ENCODE peak calls at places on chromosome 13, in five cellular contexts. One of them, this sample, is unnamed.

GRCh38 chr13:48580185-48580803 is 47.4 kb upstream of the RCBTB2 start:
- DNase-seq in bronchial epithelial cell: peak
- DNase-seq in activated effector memory CD4-positive, alpha-beta T cell treated with anti-CD3 and anti-CD28 coated beads, Interleukin-2, amount 50 U/mL, for 16 hours: peak
- DNase-seq in AML-193: peak
- DNase-seq in astrocyte: no peak
- DNase-seq in this sample: peak

GRCh38 chr13:75934889-75935288 is 298.8 kb downstream of the LMO7 start:
- DNase-seq in bronchial epithelial cell: peak
- DNase-seq in AML-193: no peak
- DNase-seq in activated effector memory CD4-positive, alpha-beta T cell treated with anti-CD3 and anti-CD28 coated beads, Interleukin-2, amount 50 U/mL, for 16 hours: no peak
- DNase-seq in astrocyte: peak
- DNase-seq in this sample: peak

GRCh38 chr13:34421849-34422475 is 520.1 kb upstream of the NBEA start:
- DNase-seq in AML-193: no peak
- DNase-seq in astrocyte: no peak
- DNase-seq in bronchial epithelial cell: peak
- DNase-seq in activated effector memory CD4-positive, alpha-beta T cell treated with anti-CD3 and anti-CD28 coated beads, Interleukin-2, amount 50 U/mL, for 16 hours: no peak
- DNase-seq in this sample: no peak

GRCh38 chr13:32527151-32527550 is 11.4 kb downstream of the N4BP2L2 start:
- DNase-seq in activated effector memory CD4-positive, alpha-beta T cell treated with anti-CD3 and anti-CD28 coated beads, Interleukin-2, amount 50 U/mL, for 16 hours: no peak
- DNase-seq in bronchial epithelial cell: no peak
- DNase-seq in astrocyte: no peak
- DNase-seq in AML-193: no peak
- DNase-seq in this sample: no peak

GRCh38 chr13:21238267-21238666 is 61.8 kb downstream of the MRPL57 start:
- DNase-seq in astrocyte: no peak
- DNase-seq in bronchial epithelial cell: no peak
- DNase-seq in activated effector memory CD4-positive, alpha-beta T cell treated with anti-CD3 and anti-CD28 coated beads, Interleukin-2, amount 50 U/mL, for 16 hours: no peak
- DNase-seq in AML-193: no peak
- DNase-seq in this sample: no peak

GRCh38 chr13:31773538-31773937 is 34.2 kb downstream of the RXFP2 start:
- DNase-seq in bronchial epithelial cell: peak
- DNase-seq in astrocyte: peak
- DNase-seq in activated effector memory CD4-positive, alpha-beta T cell treated with anti-CD3 and anti-CD28 coated beads, Interleukin-2, amount 50 U/mL, for 16 hours: no peak
- DNase-seq in AML-193: no peak
- DNase-seq in this sample: peak

GRCh38 chr13:37070956-37071355 is 11.5 kb upstream of the SUPT20H start:
- DNase-seq in activated effector memory CD4-positive, alpha-beta T cell treated with anti-CD3 and anti-CD28 coated beads, Interleukin-2, amount 50 U/mL, for 16 hours: no peak
- DNase-seq in astrocyte: peak
- DNase-seq in bronchial epithelial cell: no peak
- DNase-seq in AML-193: no peak
- DNase-seq in this sample: no peak

GRCh38 chr13:29799041-29799440 is 51.4 kb downstream of the UBL3 start:
- DNase-seq in AML-193: no peak
- DNase-seq in astrocyte: no peak
- DNase-seq in activated effector memory CD4-positive, alpha-beta T cell treated with anti-CD3 and anti-CD28 coated beads, Interleukin-2, amount 50 U/mL, for 16 hours: no peak
- DNase-seq in bronchial epithelial cell: no peak
- DNase-seq in this sample: peak

GRCh38 chr13:60000986-60001385 is 162.7 kb downstream of the DIAPH3 start:
- DNase-seq in astrocyte: no peak
- DNase-seq in AML-193: no peak
- DNase-seq in activated effector memory CD4-positive, alpha-beta T cell treated with anti-CD3 and anti-CD28 coated beads, Interleukin-2, amount 50 U/mL, for 16 hours: no peak
- DNase-seq in bronchial epithelial cell: no peak
- DNase-seq in this sample: no peak